ENCODE peak calls at places on chromosomes 2 and 18, in eight cellular contexts. One of them, this sample, is unnamed.

GRCh38 chr2:219509780-219510511 is 4.3 kb upstream of the ASIC4 start:
- DNase-seq in dorsolateral prefrontal cortex: peak
- DNase-seq in hippocampal formation: peak
- DNase-seq in BJ: no peak
- DNase-seq in CD8-positive, alpha-beta T cell: peak
- DNase-seq in CD4-positive, alpha-beta memory T cell: peak
- DNase-seq in AG08396: peak
- DNase-seq in astrocyte of the spinal cord: peak
- DNase-seq in this sample: peak

GRCh38 chr2:179429060-179429471 is 164.4 kb upstream of the SESTD1 start:
- DNase-seq in BJ: no peak
- DNase-seq in CD8-positive, alpha-beta T cell: no peak
- DNase-seq in AG08396: no peak
- DNase-seq in CD4-positive, alpha-beta memory T cell: no peak
- DNase-seq in astrocyte of the spinal cord: no peak
- DNase-seq in hippocampal formation: no peak
- DNase-seq in dorsolateral prefrontal cortex: peak
- DNase-seq in this sample: no peak

GRCh38 chr18:37701967-37702366 is 136.4 kb upstream of the CELF4 start:
- DNase-seq in AG08396: no peak
- DNase-seq in hippocampal formation: no peak
- DNase-seq in CD8-positive, alpha-beta T cell: no peak
- DNase-seq in CD4-positive, alpha-beta memory T cell: no peak
- DNase-seq in dorsolateral prefrontal cortex: no peak
- DNase-seq in BJ: no peak
- DNase-seq in astrocyte of the spinal cord: no peak
- DNase-seq in this sample: no peak

GRCh38 chr18:75407468-75408437 is 19.8 kb downstream of the SMIM21 start:
- DNase-seq in astrocyte of the spinal cord: peak
- DNase-seq in CD4-positive, alpha-beta memory T cell: no peak
- DNase-seq in BJ: no peak
- DNase-seq in CD8-positive, alpha-beta T cell: no peak
- DNase-seq in AG08396: no peak
- DNase-seq in hippocampal formation: no peak
- DNase-seq in dorsolateral prefrontal cortex: no peak
- DNase-seq in this sample: no peak

GRCh38 chr2:220628252-220628651 is 943.9 kb downstream of the EPHA4 start:
- DNase-seq in hippocampal formation: no peak
- DNase-seq in astrocyte of the spinal cord: no peak
- DNase-seq in AG08396: no peak
- DNase-seq in CD8-positive, alpha-beta T cell: no peak
- DNase-seq in BJ: peak
- DNase-seq in dorsolateral prefrontal cortex: no peak
- DNase-seq in CD4-positive, alpha-beta memory T cell: no peak
- DNase-seq in this sample: no peak

GRCh38 chr2:178962152-178962551 is 87.8 kb downstream of the CCDC141 start:
- DNase-seq in hippocampal formation: no peak
- DNase-seq in CD8-positive, alpha-beta T cell: no peak
- DNase-seq in BJ: no peak
- DNase-seq in AG08396: no peak
- DNase-seq in dorsolateral prefrontal cortex: no peak
- DNase-seq in astrocyte of the spinal cord: no peak
- DNase-seq in CD4-positive, alpha-beta memory T cell: no peak
- DNase-seq in this sample: no peak

GRCh38 chr2:64737547-64737946 is 83.8 kb upstream of the SERTAD2 start:
- DNase-seq in BJ: no peak
- DNase-seq in hippocampal formation: no peak
- DNase-seq in CD8-positive, alpha-beta T cell: no peak
- DNase-seq in dorsolateral prefrontal cortex: no peak
- DNase-seq in CD4-positive, alpha-beta memory T cell: no peak
- DNase-seq in AG08396: peak
- DNase-seq in astrocyte of the spinal cord: peak
- DNase-seq in this sample: no peak

GRCh38 chr18:46950064-46950656 is 32.8 kb downstream of the KATNAL2 start:
- DNase-seq in AG08396: no peak
- DNase-seq in dorsolateral prefrontal cortex: no peak
- DNase-seq in astrocyte of the spinal cord: peak
- DNase-seq in CD4-positive, alpha-beta memory T cell: peak
- DNase-seq in CD8-positive, alpha-beta T cell: no peak
- DNase-seq in BJ: no peak
- DNase-seq in hippocampal formation: no peak
- DNase-seq in this sample: no peak

GRCh38 chr2:139031722-139032121 is 251.5 kb upstream of the NXPH2 start:
- DNase-seq in CD4-positive, alpha-beta memory T cell: no peak
- DNase-seq in dorsolateral prefrontal cortex: no peak
- DNase-seq in astrocyte of the spinal cord: peak
- DNase-seq in hippocampal formation: no peak
- DNase-seq in CD8-positive, alpha-beta T cell: no peak
- DNase-seq in AG08396: no peak
- DNase-seq in BJ: no peak
- DNase-seq in this sample: no peak

GRCh38 chr2:190794466-190795184 is 86.0 kb upstream of the GLS start:
- DNase-seq in CD4-positive, alpha-beta memory T cell: no peak
- DNase-seq in astrocyte of the spinal cord: no peak
- DNase-seq in dorsolateral prefrontal cortex: no peak
- DNase-seq in BJ: no peak
- DNase-seq in hippocampal formation: no peak
- DNase-seq in CD8-positive, alpha-beta T cell: no peak
- DNase-seq in AG08396: no peak
- DNase-seq in this sample: no peak

GRCh38 chr2:219490186-219490585 is 8.5 kb upstream of the GMPPA start:
- DNase-seq in astrocyte of the spinal cord: no peak
- DNase-seq in AG08396: no peak
- DNase-seq in BJ: no peak
- DNase-seq in CD4-positive, alpha-beta memory T cell: no peak
- DNase-seq in dorsolateral prefrontal cortex: no peak
- DNase-seq in CD8-positive, alpha-beta T cell: no peak
- DNase-seq in hippocampal formation: no peak
- DNase-seq in this sample: no peak

GRCh38 chr2:159124931-159125467 is 156.6 kb downstream of the TANC1 start:
- DNase-seq in CD8-positive, alpha-beta T cell: no peak
- DNase-seq in dorsolateral prefrontal cortex: no peak
- DNase-seq in astrocyte of the spinal cord: peak
- DNase-seq in hippocampal formation: no peak
- DNase-seq in CD4-positive, alpha-beta memory T cell: no peak
- DNase-seq in AG08396: no peak
- DNase-seq in BJ: no peak
- DNase-seq in this sample: no peak

GRCh38 chr2:37523861-37524362 is 147.5 kb downstream of the CDC42EP3 start:
- DNase-seq in BJ: peak
- DNase-seq in CD8-positive, alpha-beta T cell: no peak
- DNase-seq in AG08396: peak
- DNase-seq in CD4-positive, alpha-beta memory T cell: no peak
- DNase-seq in dorsolateral prefrontal cortex: no peak
- DNase-seq in hippocampal formation: no peak
- DNase-seq in astrocyte of the spinal cord: peak
- DNase-seq in this sample: no peak

GRCh38 chr2:58047373-58047674 is 718 bp downstream of the VRK2 start:
- DNase-seq in astrocyte of the spinal cord: no peak
- DNase-seq in AG08396: no peak
- DNase-seq in BJ: no peak
- DNase-seq in CD8-positive, alpha-beta T cell: no peak
- DNase-seq in CD4-positive, alpha-beta memory T cell: no peak
- DNase-seq in dorsolateral prefrontal cortex: no peak
- DNase-seq in hippocampal formation: no peak
- DNase-seq in this sample: no peak

GRCh38 chr2:191155608-191156071 is 4.8 kb upstream of the STAT4 start:
- DNase-seq in BJ: no peak
- DNase-seq in dorsolateral prefrontal cortex: no peak
- DNase-seq in astrocyte of the spinal cord: peak
- DNase-seq in CD8-positive, alpha-beta T cell: no peak
- DNase-seq in hippocampal formation: no peak
- DNase-seq in AG08396: peak
- DNase-seq in CD4-positive, alpha-beta memory T cell: peak
- DNase-seq in this sample: no peak

GRCh38 chr2:64958556-64958955 is 30.6 kb upstream of the SLC1A4 start:
- DNase-seq in BJ: no peak
- DNase-seq in AG08396: no peak
- DNase-seq in dorsolateral prefrontal cortex: peak
- DNase-seq in CD8-positive, alpha-beta T cell: no peak
- DNase-seq in CD4-positive, alpha-beta memory T cell: no peak
- DNase-seq in astrocyte of the spinal cord: no peak
- DNase-seq in hippocampal formation: no peak
- DNase-seq in this sample: no peak

GRCh38 chr2:156810094-156810493 is 373.9 kb downstream of the GPD2 start:
- DNase-seq in BJ: no peak
- DNase-seq in CD8-positive, alpha-beta T cell: no peak
- DNase-seq in dorsolateral prefrontal cortex: no peak
- DNase-seq in astrocyte of the spinal cord: no peak
- DNase-seq in AG08396: no peak
- DNase-seq in CD4-positive, alpha-beta memory T cell: no peak
- DNase-seq in hippocampal formation: no peak
- DNase-seq in this sample: no peak

GRCh38 chr2:134683561-134684112 is 35.2 kb downstream of the TMEM163 start:
- DNase-seq in BJ: no peak
- DNase-seq in dorsolateral prefrontal cortex: no peak
- DNase-seq in AG08396: no peak
- DNase-seq in astrocyte of the spinal cord: peak
- DNase-seq in CD8-positive, alpha-beta T cell: no peak
- DNase-seq in hippocampal formation: no peak
- DNase-seq in CD4-positive, alpha-beta memory T cell: no peak
- DNase-seq in this sample: no peak